ENCODE peak calls at places on chromosomes 5 and 9, in eight cellular contexts. W, Z, H, A, U, K, M and X are unnamed samples.

GRCh38 chr5:35458824-35459207 is 158.8 kb upstream of the SPEF2 start:
- DNase-seq in W (peak; percentile 37), Z (no peak), H (no peak), A (no peak), U (peak; percentile 24), K (peak; percentile 37), M (no peak), X (no peak)

GRCh38 chr9:682633-683508 is 158.6 kb upstream of the DMRT1 start:
- DNase-seq in W (peak; percentile 80), Z (no peak), H (no peak), A (no peak), U (no peak), K (no peak), M (no peak), X (no peak)

GRCh38 chr9:123431581-123431980 is 75.6 kb downstream of the CRB2 start:
- DNase-seq in W (no peak), Z (no peak), H (no peak), A (no peak), U (no peak), K (no peak), M (no peak), X (no peak)

GRCh38 chr5:172370648-172371248 is 83.6 kb downstream of the SH3PXD2B start:
- DNase-seq in W (no peak), Z (peak; percentile 34), H (peak; percentile 44), A (no peak), U (no peak), K (peak; percentile 36), M (no peak), X (no peak)

GRCh38 chr5:82338731-82339130 is 60.6 kb upstream of the RPS23 start:
- DNase-seq in W (no peak), Z (no peak), H (no peak), A (no peak), U (no peak), K (no peak), M (no peak), X (no peak)

GRCh38 chr5:59188415-59189225 is 605.7 kb downstream of the RAB3C start:
- DNase-seq in W (peak; percentile 50), Z (peak; percentile 67), H (peak; percentile 48), A (peak; percentile 52), U (peak; percentile 66), K (peak; percentile 79), M (peak; percentile 93), X (peak; percentile 41)

GRCh38 chr9:31916591-31917223 is 467.7 kb upstream of the ACO1 start:
- DNase-seq in W (no peak), Z (no peak), H (no peak), A (no peak), U (no peak), K (no peak), M (no peak), X (no peak)

GRCh38 chr9:107361816-107362215 is 78.7 kb downstream of the RAD23B start:
- DNase-seq in W (no peak), Z (no peak), H (no peak), A (no peak), U (no peak), K (no peak), M (no peak), X (no peak)

GRCh38 chr5:80069251-80069650 is 34.1 kb downstream of the THBS4 start:
- DNase-seq in W (no peak), Z (no peak), H (no peak), A (no peak), U (no peak), K (peak; percentile 51), M (no peak), X (no peak)

GRCh38 chr5:142213077-142213476 is 104.5 kb downstream of the NDFIP1 start:
- DNase-seq in W (no peak), Z (no peak), H (no peak), A (no peak), U (no peak), K (no peak), M (no peak), X (peak; percentile 40)

GRCh38 chr5:58887721-58888409 is 305.0 kb downstream of the RAB3C start:
- DNase-seq in W (no peak), Z (peak; percentile 17), H (no peak), A (no peak), U (peak; percentile 56), K (no peak), M (no peak), X (no peak)

GRCh38 chr5:172607213-172607793 is 33.8 kb upstream of the NEURL1B start:
- DNase-seq in W (no peak), Z (no peak), H (no peak), A (no peak), U (peak; percentile 54), K (no peak), M (no peak), X (no peak)

GRCh38 chr9:3906437-3907213 is 380.8 kb upstream of the RFX3 start:
- DNase-seq in W (peak; percentile 37), Z (peak; percentile 91), H (peak; percentile 87), A (no peak), U (no peak), K (no peak), M (no peak), X (peak; percentile 37)

GRCh38 chr5:1448511-1449011 is 3.3 kb upstream of the SLC6A3 start:
- DNase-seq in W (no peak), Z (no peak), H (no peak), A (no peak), U (no peak), K (no peak), M (no peak), X (no peak)

GRCh38 chr9:138085568-138085967 is 208.0 kb downstream of the CACNA1B start:
- DNase-seq in W (no peak), Z (no peak), H (no peak), A (no peak), U (no peak), K (no peak), M (no peak), X (no peak)

GRCh38 chr5:127838661-127839060 is 135.5 kb downstream of the CCDC192 start:
- DNase-seq in W (peak; percentile 16), Z (peak; percentile 66), H (peak; percentile 47), A (no peak), U (no peak), K (no peak), M (no peak), X (no peak)

GRCh38 chr5:14659821-14660607 is 4.5 kb upstream of the OTULIN start:
- DNase-seq in W (no peak), Z (peak; percentile 63), H (peak; percentile 52), A (no peak), U (no peak), K (peak; percentile 5), M (no peak), X (no peak)

GRCh38 chr5:148932355-148932935 is 106.0 kb downstream of the ADRB2 start:
- DNase-seq in W (no peak), Z (peak; percentile 62), H (no peak), A (no peak), U (no peak), K (no peak), M (no peak), X (no peak)

GRCh38 chr5:95511606-95512005 is 43.2 kb downstream of the SKIC3 start:
- DNase-seq in W (no peak), Z (no peak), H (no peak), A (no peak), U (no peak), K (no peak), M (no peak), X (no peak)

GRCh38 chr9:127176631-127177030 is 54.2 kb upstream of the ANGPTL2 start:
- DNase-seq in W (no peak), Z (no peak), H (no peak), A (no peak), U (no peak), K (no peak), M (no peak), X (no peak)

GRCh38 chr5:174872271-174872670 is 147.9 kb downstream of the MSX2 start:
- DNase-seq in W (no peak), Z (peak; percentile 3), H (no peak), A (no peak), U (no peak), K (no peak), M (no peak), X (no peak)

GRCh38 chr5:143002459-143003327 is 232.5 kb downstream of the ARHGAP26 start:
- DNase-seq in W (peak; percentile 39), Z (peak; percentile 77), H (peak; percentile 64), A (peak; percentile 26), U (peak; percentile 51), K (peak; percentile 68), M (no peak), X (peak; percentile 89)

GRCh38 chr5:68057186-68057585 is 158.4 kb upstream of the PIK3R1 start:
- DNase-seq in W (no peak), Z (no peak), H (no peak), A (no peak), U (no peak), K (no peak), M (no peak), X (no peak)

GRCh38 chr5:10863763-10864383 is 102.8 kb upstream of the DAP start:
- DNase-seq in W (peak; percentile 41), Z (peak; percentile 62), H (no peak), A (peak; percentile 46), U (peak; percentile 38), K (peak; percentile 68), M (no peak), X (peak; percentile 11)